ENCODE peak calls at places on chromosomes 2 and 18, in seven cellular contexts. M is K562, R is IMR-90, S is heart left ventricle, H is tibial nerve, A is upper lobe of left lung, B is H1. D is an unnamed sample.

GRCh38 chr2:157194097-157194688 is 63.3 kb upstream of the GALNT5 start:
- DNase-seq in M (peak; percentile 39), R (peak; percentile 72), S (no peak), H (no peak), A (no peak), B (no peak), D (no peak)

GRCh38 chr2:221779614-221780067 is 207.5 kb upstream of the EPHA4 start:
- DNase-seq in M (no peak), R (peak; percentile 81), S (no peak), H (no peak), A (no peak), B (no peak), D (no peak)

GRCh38 chr2:26043862-26044736 is 10.2 kb downstream of the RAB10 start:
- DNase-seq in M (no peak), R (no peak), S (peak; percentile 31), H (no peak), A (peak; percentile 69), B (no peak), D (no peak)

GRCh38 chr2:30628341-30628740 is 178.9 kb downstream of the CAPN13 start:
- DNase-seq in M (no peak), R (peak; percentile 31), S (no peak), H (no peak), A (no peak), B (no peak), D (no peak)

GRCh38 chr2:13638181-13638580 is 921.4 kb downstream of the TRIB2 start:
- DNase-seq in M (no peak), R (peak; percentile 18), S (no peak), H (no peak), A (no peak), B (no peak), D (no peak)

GRCh38 chr18:11767935-11768334 is 78.9 kb downstream of the GNAL start:
- DNase-seq in M (no peak), R (no peak), S (no peak), H (no peak), A (no peak), B (no peak), D (no peak)

GRCh38 chr2:231810905-231811304 is 24.7 kb downstream of the COPS7B start:
- DNase-seq in M (no peak), R (peak; percentile 89), S (no peak), H (no peak), A (no peak), B (no peak), D (no peak)

GRCh38 chr2:143417428-143417827 is 288.2 kb downstream of the ARHGAP15 start:
- DNase-seq in M (no peak), R (no peak), S (no peak), H (no peak), A (no peak), B (no peak), D (no peak)

GRCh38 chr2:65349863-65350262 is 82.5 kb downstream of the SPRED2 start:
- DNase-seq in M (peak; percentile 61), R (peak; percentile 86), S (peak; percentile 74), H (peak; percentile 43), A (peak; percentile 48), B (no peak), D (peak; percentile 77)

GRCh38 chr18:55780591-55781071 is 192.6 kb upstream of the TCF4 start:
- DNase-seq in M (no peak), R (peak; percentile 48), S (no peak), H (no peak), A (no peak), B (no peak), D (no peak)

GRCh38 chr2:239226677-239227076 is 174.1 kb downstream of the HDAC4 start:
- DNase-seq in M (no peak), R (no peak), S (no peak), H (no peak), A (no peak), B (no peak), D (peak; percentile 24)
- TF ChIP-seq CTCF in M (no peak), R (no peak), S (no peak), H (no peak), A (no peak), B (no peak), D (no peak)

GRCh38 chr2:134120718-134121630 is 132.9 kb upstream of the MGAT5 start:
- DNase-seq in M (peak; percentile 50), R (peak; percentile 71), S (peak; percentile 79), H (peak; percentile 35), A (peak; percentile 73), B (no peak), D (peak; percentile 81)
- TF ChIP-seq POLR2A in M (no peak), R (no peak), S (no peak), H (no peak), A (no peak), B (no peak), D (no peak)

DNA sequence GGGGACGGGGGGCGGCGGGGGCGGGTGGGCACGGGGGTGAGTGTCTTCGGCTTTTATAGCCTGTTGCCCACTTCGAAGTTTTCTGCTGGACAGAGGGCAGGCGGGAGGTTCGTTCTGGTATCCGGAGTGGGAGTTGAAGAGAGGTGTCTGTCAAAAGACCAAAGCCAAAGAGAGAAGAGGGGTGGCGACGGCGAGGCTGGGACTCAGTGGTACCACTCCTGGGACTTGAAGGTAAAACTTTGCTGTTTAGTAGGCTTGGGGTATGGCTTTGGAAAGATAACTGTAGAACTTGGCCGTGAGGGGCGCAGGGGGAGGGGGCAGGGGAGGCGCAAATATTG is 215.8 kb upstream of the DTNA start:
- DNase-seq in M (no peak), R (no peak), S (peak; percentile 26), H (no peak), A (no peak), B (no peak), D (no peak)
- H3K4me3 ChIP-seq in M (no peak overlapping the region), R (no peak overlapping the region), S (peak overlapping the region; percentile 66), H (peak overlapping the region; percentile 19), A (peak overlapping the region; percentile 51), B (peak overlapping the region; percentile 70), D (peak overlapping the region; percentile 36)

GRCh38 chr2:172103471-172104292 is 982 bp upstream of the DLX2 start:
- DNase-seq in M (peak; percentile 91), R (peak; percentile 86), S (peak; percentile 83), H (peak; percentile 59), A (peak; percentile 84), B (no peak), D (peak; percentile 67)

GRCh38 chr2:172108587-172108930 is 5.9 kb upstream of the DLX2 start:
- DNase-seq in M (no peak), R (no peak), S (no peak), H (no peak), A (no peak), B (no peak), D (no peak)

GRCh38 chr2:172107690-172108586 is 5.2 kb upstream of the DLX2 start:
- DNase-seq in M (no peak), R (no peak), S (no peak), H (no peak), A (no peak), B (no peak), D (no peak)

GRCh38 chr2:172105715-172106124 is 3.0 kb upstream of the DLX2 start:
- DNase-seq in M (no peak), R (no peak), S (no peak), H (no peak), A (no peak), B (no peak), D (no peak)

GRCh38 chr2:172106128-172106961 is 3.6 kb upstream of the DLX2 start:
- DNase-seq in M (no peak), R (peak; percentile 43), S (no peak), H (no peak), A (no peak), B (no peak), D (no peak)
- TF ChIP-seq CTCF in M (peak; percentile 59), R (peak; percentile 66), S (no peak), H (no peak), A (no peak), B (no peak), D (no peak)

DNA sequence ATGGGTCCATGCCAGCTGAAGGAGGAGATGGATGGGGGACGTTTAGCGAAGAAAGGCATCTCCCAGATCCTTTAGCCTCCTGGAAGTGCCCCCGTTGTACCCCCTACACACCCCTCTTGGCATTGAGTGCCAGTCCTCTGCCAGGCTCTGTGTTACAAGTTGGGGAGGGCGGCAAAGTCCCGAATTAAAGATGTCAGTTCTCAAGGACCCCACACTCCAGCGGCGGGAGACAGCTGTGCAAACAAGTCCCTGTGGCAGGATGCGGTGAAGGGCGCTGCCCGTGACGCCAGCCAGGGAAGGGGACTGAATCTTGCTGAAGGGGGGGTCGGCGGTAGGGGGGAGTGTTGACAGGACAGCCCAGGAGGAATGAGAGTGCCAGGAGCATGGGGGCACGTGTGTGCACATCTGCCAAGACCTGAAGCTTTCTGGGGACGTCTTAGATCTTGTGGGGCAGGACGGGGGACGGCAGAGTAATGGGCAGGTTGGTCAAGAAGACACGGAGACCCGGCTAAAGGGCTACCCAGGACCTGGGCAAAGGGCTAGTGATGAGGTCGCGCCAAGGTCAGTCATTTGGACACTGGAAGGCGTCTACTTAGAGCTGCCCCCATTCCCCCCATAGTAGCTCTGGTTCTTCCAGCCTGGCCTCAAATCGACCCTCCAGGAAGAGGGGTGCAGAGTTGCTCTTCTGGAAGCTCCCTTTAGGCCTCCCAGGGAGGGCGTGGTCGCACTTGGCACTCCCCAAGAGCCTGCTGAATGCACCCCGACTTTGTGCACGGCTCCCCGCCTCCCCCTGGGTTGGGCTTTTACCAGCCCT is 2.8 kb upstream of the CTDSP1 start:
- DNase-seq in M (peak; percentile 12), R (peak; percentile 67), S (peak; percentile 87), H (peak; percentile 68), A (peak; percentile 86), B (no peak), D (peak; percentile 77)
- TF ChIP-seq POLR2A in M (no peak), R (no peak), S (no peak), H (no peak), A (no peak), B (no peak), D (no peak)

GRCh38 chr2:2788076-2788475 is 457.0 kb upstream of the MYT1L start:
- DNase-seq in M (no peak), R (no peak), S (no peak), H (no peak), A (no peak), B (peak; percentile 63), D (no peak)
- H3K4me3 ChIP-seq in M (no peak overlapping the region), R (no peak overlapping the region), S (no peak overlapping the region), H (no peak overlapping the region), A (no peak overlapping the region), B (no peak overlapping the region), D (no peak overlapping the region)

GRCh38 chr2:33115196-33115595 is 168.4 kb downstream of the LTBP1 start:
- DNase-seq in M (no peak), R (no peak), S (no peak), H (no peak), A (no peak), B (no peak), D (no peak)
- TF ChIP-seq CTCF in M (no peak), R (no peak), S (no peak), H (no peak), A (no peak), B (no peak), D (no peak)

GRCh38 chr18:48838166-48838775 is 112.5 kb downstream of the SMAD7 start:
- DNase-seq in M (no peak), R (no peak), S (no peak), H (no peak), A (no peak), B (no peak), D (no peak)
- TF ChIP-seq POLR2A in M (no peak), R (no peak), S (no peak), H (no peak), A (no peak), B (no peak), D (no peak)

GRCh38 chr2:237922641-237923361 is 44.0 kb upstream of the UBE2F start:
- DNase-seq in M (no peak), R (no peak), S (no peak), H (no peak), A (no peak), B (no peak), D (no peak)
- H3K4me3 ChIP-seq in M (no peak overlapping the region), R (no peak overlapping the region), S (peak overlapping the region; percentile 34), H (no peak overlapping the region), A (no peak overlapping the region), B (no peak overlapping the region), D (no peak overlapping the region)